ENCODE peak calls at places on chromosomes 16 and 17, in five cellular contexts. X is lower lobe of right lung, T is fibroblast of the conjunctiva, H is LHCN-M2, N is bronchial epithelial cell. O is an unnamed sample.

GRCh38 chr16:73326770-73327470 is 279.0 kb upstream of the ZFHX3 start:
- DNase-seq in X (no peak), T (no peak), H (no peak), N (no peak), O (no peak)

GRCh38 chr17:77373298-77374169 is 232.8 kb downstream of the SEC14L1 start:
- DNase-seq in X (peak), T (no peak), H (no peak), N (no peak), O (no peak)

GRCh38 chr16:78227855-78228254 is 128.4 kb downstream of the WWOX start:
- DNase-seq in X (no peak), T (no peak), H (peak), N (no peak), O (no peak)

GRCh38 chr17:27559996-27560481 is 70.9 kb upstream of the LGALS9 start:
- DNase-seq in X (peak), T (peak), H (peak), N (peak), O (peak)

GRCh38 chr16:70579648-70580630 is 56.3 kb downstream of the SF3B3 start:
- DNase-seq in X (no peak), T (no peak), H (no peak), N (no peak), O (no peak)

GRCh38 chr17:59175076-59175475 is 19.5 kb downstream of the PRR11 start:
- DNase-seq in X (no peak), T (no peak), H (no peak), N (no peak), O (no peak)

GRCh38 chr16:17396762-17397498 is 73.8 kb downstream of the XYLT1 start:
- DNase-seq in X (no peak), T (peak), H (no peak), N (no peak), O (peak)

GRCh38 chr17:40547079-40547784 is 18.0 kb downstream of the CCR7 start:
- DNase-seq in X (no peak), T (no peak), H (peak), N (peak), O (no peak)

GRCh38 chr17:12537436-12537835 is 128.3 kb upstream of the MYOCD start:
- DNase-seq in X (no peak), T (no peak), H (no peak), N (peak), O (no peak)

GRCh38 chr17:46901291-46901690 is 21.7 kb upstream of the GOSR2 start:
- DNase-seq in X (no peak), T (no peak), H (no peak), N (no peak), O (no peak)

GRCh38 chr16:62692685-62693084 is 656.4 kb upstream of the CDH8 start:
- DNase-seq in X (no peak), T (no peak), H (no peak), N (no peak), O (no peak)

GRCh38 chr16:4836727-4837126 is 10.4 kb downstream of the GLYR1 start:
- DNase-seq in X (no peak), T (no peak), H (no peak), N (no peak), O (no peak)

GRCh38 chr17:57570740-57571344 is 174.3 kb downstream of the CCDC182 start:
- DNase-seq in X (no peak), T (no peak), H (no peak), N (no peak), O (no peak)

GRCh38 chr17:81471804-81472456 is 40.7 kb downstream of the ACTG1 start:
- DNase-seq in X (no peak), T (peak), H (no peak), N (no peak), O (peak)

GRCh38 chr17:3968017-3968416 is 3.8 kb upstream of the ATP2A3 start:
- DNase-seq in X (no peak), T (no peak), H (no peak), N (no peak), O (no peak)

GRCh38 chr16:2950773-2951172 is 13.3 kb upstream of the KREMEN2 start:
- DNase-seq in X (no peak), T (no peak), H (no peak), N (no peak), O (no peak)

O was measured in HFF-Myc.